ENCODE peak calls at places on chromosomes 6 and 20, in ten cellular contexts. I, Q, K, J, Y, E, O, B, T and R are unnamed samples.

GRCh38 chr6:110355031-110355430 is 3.1 kb downstream of the METTL24 start:
- DNase-seq in I (no peak), Q (no peak), K (no peak), J (no peak), Y (no peak), E (no peak), O (no peak), B (no peak), T (no peak), R (no peak)

GRCh38 chr6:35064508-35065440 is 76.4 kb downstream of the TCP11 start:
- DNase-seq in I (peak), Q (no peak), K (no peak), J (no peak), Y (no peak), E (no peak), O (no peak), B (no peak), T (no peak), R (no peak)

GRCh38 chr20:10408427-10408826 is 25.6 kb downstream of the MKKS start:
- DNase-seq in I (no peak), Q (no peak), K (no peak), J (no peak), Y (no peak), E (no peak), O (no peak), B (no peak), T (no peak), R (no peak)

GRCh38 chr20:36153754-36154695 is 515 bp upstream of the EPB41L1 start:
- DNase-seq in I (peak), Q (no peak), K (peak), J (peak), Y (peak), E (peak), O (peak), B (peak), T (peak), R (peak)

GRCh38 chr6:116779569-116780164 is 14.1 kb upstream of the FAM162B start:
- DNase-seq in I (no peak), Q (no peak), K (no peak), J (peak), Y (no peak), E (no peak), O (no peak), B (no peak), T (peak), R (no peak)

GRCh38 chr20:48901326-48901725 is 20.2 kb upstream of the ARFGEF2 start:
- DNase-seq in I (no peak), Q (no peak), K (no peak), J (no peak), Y (no peak), E (no peak), O (no peak), B (no peak), T (no peak), R (no peak)

GRCh38 chr6:80457044-80457933 is 350.8 kb downstream of the BCKDHB start:
- DNase-seq in I (peak), Q (no peak), K (no peak), J (peak), Y (peak), E (peak), O (peak), B (peak), T (peak), R (peak)

GRCh38 chr20:24996449-24997195 is 4.1 kb upstream of the APMAP start:
- DNase-seq in I (no peak), Q (no peak), K (no peak), J (no peak), Y (no peak), E (no peak), O (no peak), B (no peak), T (no peak), R (no peak)

GRCh38 chr6:73079611-73079955 is 145.7 kb downstream of the KHDC1L start:
- DNase-seq in I (no peak), Q (no peak), K (no peak), J (no peak), Y (no peak), E (no peak), O (no peak), B (no peak), T (peak), R (no peak)

DNA sequence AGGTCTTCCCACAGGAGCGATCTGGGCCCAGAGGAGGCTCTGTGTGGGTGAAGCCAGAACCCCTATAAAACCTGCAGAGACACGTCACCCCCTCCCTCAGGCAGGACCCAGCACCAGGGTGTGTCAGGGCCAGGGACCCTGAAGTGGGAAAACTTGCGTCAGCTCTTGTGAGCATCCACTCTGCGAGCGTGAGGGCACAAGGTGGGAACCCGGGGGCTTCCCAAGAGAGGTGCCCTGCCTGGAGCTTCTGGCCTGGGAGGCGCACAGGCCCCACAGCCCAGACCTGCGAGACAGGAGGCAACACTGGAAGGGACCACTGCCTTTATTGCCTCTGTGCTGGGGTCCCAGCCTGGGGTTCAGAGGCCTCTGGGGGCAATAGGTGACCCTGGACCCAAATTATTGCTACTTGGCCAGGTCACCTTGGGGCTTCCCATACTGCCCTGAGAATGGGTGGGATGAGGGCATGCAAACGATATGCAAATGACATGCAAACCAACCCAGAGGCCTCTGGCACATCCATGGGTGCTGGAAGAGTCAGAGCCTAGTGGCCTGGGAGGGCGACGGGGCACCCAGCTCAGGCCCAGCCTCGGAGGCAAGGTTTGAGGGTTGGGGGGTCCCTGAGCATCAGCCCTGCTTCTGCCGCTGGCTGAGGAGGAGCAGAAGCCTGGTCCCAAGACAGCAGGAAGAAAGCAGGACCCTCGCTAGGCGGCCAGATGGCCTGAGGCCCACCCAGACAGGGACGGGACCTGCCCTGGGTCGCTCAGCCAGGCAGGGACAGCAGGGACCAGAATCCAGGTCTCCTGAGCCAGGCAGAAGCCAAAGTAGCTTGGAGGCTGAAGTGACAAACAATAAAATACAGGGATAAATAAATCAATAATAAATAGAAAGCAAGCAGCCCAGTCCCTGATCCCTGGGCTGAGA is 5.1 kb upstream of the C20orf144 start:
- DNase-seq in I (no peak), Q (no peak), K (no peak), J (no peak), Y (no peak), E (no peak), O (no peak), B (no peak), T (no peak), R (no peak)
- TF ChIP-seq POLR2A in I (no peak), Q (no peak), K (no peak), J (no peak), Y (no peak), E (no peak), O (no peak), B (no peak), T (no peak), R (no peak)

DNA sequence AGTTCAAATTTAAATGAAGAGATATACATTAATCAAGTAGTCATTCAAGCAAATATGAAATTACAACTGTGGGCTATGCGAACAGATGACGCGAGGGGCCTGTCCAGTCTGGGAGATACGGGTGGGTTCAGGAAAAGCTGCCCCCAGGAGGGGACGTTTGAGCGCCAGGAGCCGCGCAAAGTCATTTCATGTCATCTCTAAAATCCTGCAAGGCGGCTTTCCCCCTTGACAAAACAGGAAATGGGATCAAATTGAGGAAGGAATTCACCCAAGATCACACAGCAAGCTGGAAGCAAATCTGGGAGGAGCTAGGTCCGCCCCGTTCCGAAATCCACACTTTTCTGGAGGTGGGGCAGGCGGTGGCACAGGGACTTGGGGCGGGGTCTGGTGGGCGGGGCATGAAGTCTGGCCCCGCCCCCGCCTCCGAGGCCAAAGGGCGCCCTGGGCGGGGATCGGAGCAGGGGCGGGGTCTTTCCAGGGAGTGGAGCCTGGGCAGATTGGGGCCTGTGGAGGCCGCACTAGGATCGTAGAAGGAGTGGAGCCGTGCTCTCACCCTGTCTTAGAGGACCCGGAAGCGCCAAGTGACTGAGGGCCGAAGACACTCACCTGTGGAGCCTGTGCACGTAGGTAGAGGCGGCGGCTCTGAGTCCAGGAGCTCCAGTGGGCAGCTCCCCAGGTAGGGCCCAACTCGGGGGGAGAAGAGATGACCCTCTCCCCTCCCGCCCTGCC is at the start of gene LPIN3:
- DNase-seq in I (peak), Q (peak), K (peak), J (peak), Y (peak), E (peak), O (peak), B (peak), T (peak), R (peak)
- TF ChIP-seq POLR2A in I (peak), Q (no peak), K (no peak), J (no peak), Y (peak), E (peak), O (no peak), B (peak), T (no peak), R (peak)

DNA sequence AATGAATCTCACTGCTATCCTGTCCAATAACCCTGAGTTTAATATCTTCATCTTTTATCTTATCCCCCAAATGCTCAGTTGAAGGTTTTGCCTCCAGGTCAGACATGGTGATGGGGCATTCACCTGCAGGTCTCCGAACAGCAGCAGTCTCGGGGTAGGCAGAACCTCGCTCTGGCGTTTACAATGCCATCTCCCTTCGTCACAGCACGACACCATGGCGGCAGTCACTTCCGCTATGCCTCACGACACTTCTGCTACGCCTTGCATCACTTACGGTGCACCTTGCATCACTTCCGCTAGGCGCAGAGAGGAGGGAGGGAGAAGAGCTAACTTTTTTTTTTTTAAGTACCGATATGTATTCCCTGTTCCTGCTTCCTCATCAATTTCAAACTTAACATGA is 194.9 kb downstream of the BCAS1 start:
- DNase-seq in I (no peak), Q (no peak), K (no peak), J (no peak), Y (no peak), E (no peak), O (no peak), B (no peak), T (no peak), R (no peak)
- TF ChIP-seq POLR2A in I (no peak), Q (no peak), K (no peak), J (no peak), Y (no peak), E (no peak), O (no peak), B (no peak), T (no peak), R (no peak)

GRCh38 chr20:46122516-46123481 is 4.7 kb downstream of the CD40 start:
- DNase-seq in I (no peak), Q (no peak), K (no peak), J (no peak), Y (no peak), E (no peak), O (no peak), B (no peak), T (no peak), R (no peak)

GRCh38 chr20:46122071-46122470 is 4.0 kb downstream of the CD40 start:
- DNase-seq in I (no peak), Q (no peak), K (no peak), J (peak), Y (no peak), E (no peak), O (no peak), B (no peak), T (peak), R (no peak)

GRCh38 chr20:46121531-46121930 is 3.4 kb downstream of the CD40 start:
- DNase-seq in I (no peak), Q (no peak), K (no peak), J (no peak), Y (no peak), E (no peak), O (no peak), B (no peak), T (no peak), R (no peak)

GRCh38 chr20:46126440-46127056 is 8.4 kb downstream of the CD40 start:
- DNase-seq in I (no peak), Q (no peak), K (no peak), J (no peak), Y (no peak), E (no peak), O (no peak), B (no peak), T (no peak), R (no peak)

DNA sequence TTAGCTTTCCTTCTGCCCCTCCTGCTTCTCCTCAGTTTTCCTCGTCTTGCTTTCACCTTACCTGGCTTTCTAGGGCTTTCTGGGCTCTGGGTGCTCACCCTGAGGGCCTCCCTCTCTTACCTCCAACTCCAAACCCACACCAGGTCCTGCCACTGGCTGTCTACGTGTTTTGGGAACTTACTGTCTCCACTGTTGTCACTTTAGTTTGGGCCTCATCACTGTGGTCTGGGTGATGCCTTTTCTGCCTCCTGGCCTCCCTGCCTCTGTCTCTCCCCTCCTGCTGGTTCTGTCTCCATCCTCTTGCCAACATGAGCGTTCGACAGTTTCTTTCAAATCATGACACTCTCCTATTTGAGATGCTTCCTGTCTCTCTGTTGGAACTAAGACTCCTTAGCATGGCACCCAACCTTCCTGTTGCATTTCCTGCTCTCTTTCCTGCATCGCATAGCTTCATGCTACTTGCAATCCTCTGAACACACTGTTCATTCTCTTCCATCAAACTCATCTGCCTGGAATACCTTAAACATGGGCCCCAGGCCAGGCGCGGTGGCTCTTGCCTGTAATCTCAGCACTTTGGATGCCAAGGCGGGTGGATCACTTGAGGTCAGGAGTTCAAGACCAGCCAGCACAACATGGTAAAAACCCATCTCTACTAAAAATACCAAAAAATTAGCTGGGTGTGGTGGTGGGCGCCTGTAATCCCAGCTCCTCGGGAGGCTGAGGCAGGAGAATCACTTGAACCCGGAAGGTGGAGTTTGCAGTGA is 5.5 kb downstream of the CD40 start:
- DNase-seq in I (no peak), Q (no peak), K (no peak), J (no peak), Y (no peak), E (no peak), O (no peak), B (no peak), T (no peak), R (no peak)
- TF ChIP-seq POLR2A in I (no peak), Q (no peak), K (no peak), J (no peak), Y (no peak), E (no peak), O (no peak), B (no peak), T (no peak), R (no peak)

GRCh38 chr6:89414215-89414614 is 2.1 kb upstream of the RRAGD start:
- DNase-seq in I (no peak), Q (no peak), K (no peak), J (no peak), Y (no peak), E (no peak), O (no peak), B (no peak), T (no peak), R (no peak)

GRCh38 chr6:89411019-89411268 is 1.1 kb downstream of the RRAGD start:
- DNase-seq in I (peak), Q (no peak), K (no peak), J (no peak), Y (no peak), E (no peak), O (peak), B (no peak), T (no peak), R (no peak)

GRCh38 chr6:89411269-89412070 is 603 bp downstream of the RRAGD start:
- DNase-seq in I (peak), Q (no peak), K (peak), J (no peak), Y (peak), E (peak), O (peak), B (peak), T (no peak), R (no peak)

GRCh38 chr6:89413006-89413400 is 930 bp upstream of the RRAGD start:
- DNase-seq in I (peak), Q (no peak), K (no peak), J (no peak), Y (no peak), E (no peak), O (peak), B (peak), T (no peak), R (no peak)

GRCh38 chr6:89412071-89413005 is at the start of gene RRAGD:
- DNase-seq in I (peak), Q (no peak), K (peak), J (no peak), Y (peak), E (peak), O (peak), B (peak), T (no peak), R (peak)
- TF ChIP-seq POLR2A in I (peak), Q (no peak), K (no peak), J (no peak), Y (no peak), E (peak), O (no peak), B (no peak), T (no peak), R (no peak)

GRCh38 chr20:63881451-63882226 is 13.3 kb upstream of the DNAJC5 start:
- DNase-seq in I (no peak), Q (no peak), K (no peak), J (no peak), Y (no peak), E (no peak), O (no peak), B (no peak), T (no peak), R (no peak)
- TF ChIP-seq POLR2A in I (no peak), Q (no peak), K (no peak), J (no peak), Y (no peak), E (no peak), O (no peak), B (no peak), T (no peak), R (no peak)

GRCh38 chr20:22584922-22585785 is 782 bp upstream of the FOXA2 start:
- DNase-seq in I (peak), Q (no peak), K (no peak), J (no peak), Y (no peak), E (no peak), O (no peak), B (no peak), T (no peak), R (no peak)
- TF ChIP-seq POLR2A in I (peak), Q (no peak), K (no peak), J (no peak), Y (no peak), E (no peak), O (no peak), B (no peak), T (no peak), R (no peak)

GRCh38 chr6:139587469-139587868 is 213.0 kb upstream of the CITED2 start:
- DNase-seq in I (no peak), Q (no peak), K (no peak), J (peak), Y (no peak), E (no peak), O (no peak), B (no peak), T (peak), R (no peak)

GRCh38 chr6:139590206-139590605 is 215.8 kb upstream of the CITED2 start:
- DNase-seq in I (peak), Q (no peak), K (no peak), J (no peak), Y (no peak), E (no peak), O (no peak), B (no peak), T (no peak), R (no peak)

GRCh38 chr6:139586273-139586672 is 211.8 kb upstream of the CITED2 start:
- DNase-seq in I (peak), Q (no peak), K (no peak), J (no peak), Y (no peak), E (no peak), O (no peak), B (no peak), T (no peak), R (no peak)

GRCh38 chr6:139588734-139589418 is 214.4 kb upstream of the CITED2 start:
- DNase-seq in I (no peak), Q (no peak), K (no peak), J (no peak), Y (no peak), E (no peak), O (no peak), B (no peak), T (peak), R (no peak)

GRCh38 chr6:139588076-139588639 is 213.7 kb upstream of the CITED2 start:
- DNase-seq in I (peak), Q (no peak), K (no peak), J (peak), Y (no peak), E (no peak), O (no peak), B (no peak), T (peak), R (no peak)
- TF ChIP-seq POLR2A in I (no peak), Q (no peak), K (no peak), J (no peak), Y (no peak), E (no peak), O (no peak), B (no peak), T (no peak), R (no peak)

DNA sequence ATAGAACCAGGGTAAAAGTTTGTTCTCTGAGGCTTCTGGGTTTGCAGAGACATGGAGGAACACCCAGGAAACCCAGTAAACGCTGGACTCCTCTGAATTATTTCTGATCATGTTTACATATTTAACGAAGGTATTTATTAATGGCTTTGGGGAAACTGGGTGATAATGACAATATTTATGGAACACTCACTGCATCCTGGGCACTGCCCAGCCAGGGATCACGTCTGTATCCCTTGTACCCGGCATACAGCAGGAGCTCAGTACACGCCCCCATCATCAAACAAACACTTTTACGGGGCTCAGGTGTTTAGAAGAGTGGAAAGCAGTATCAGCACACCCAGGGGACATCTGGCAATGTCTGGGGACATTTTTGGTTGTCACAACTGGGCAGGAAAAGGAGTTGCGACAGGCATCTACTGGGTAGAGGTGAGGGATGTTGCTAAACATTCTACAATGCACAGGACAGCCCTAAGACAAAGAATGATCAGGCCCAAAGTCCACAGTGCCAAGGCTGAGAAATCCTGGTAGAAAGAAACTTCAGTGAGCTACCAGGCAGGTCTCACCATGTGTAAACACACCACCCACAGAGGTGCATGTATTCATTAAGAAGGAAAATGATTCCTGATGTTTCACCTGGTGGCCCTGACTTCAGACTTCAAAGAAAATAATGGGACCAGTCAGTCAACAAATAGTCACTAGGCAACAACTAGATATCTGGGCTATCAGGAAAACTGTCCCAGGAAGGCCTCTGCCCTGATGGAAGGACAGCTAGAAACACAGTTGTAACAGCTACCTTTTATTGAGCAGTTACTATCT is 35.3 kb downstream of the ZMYND8 start:
- DNase-seq in I (no peak), Q (no peak), K (no peak), J (no peak), Y (no peak), E (no peak), O (no peak), B (peak), T (no peak), R (no peak)
- TF ChIP-seq POLR2A in I (no peak), Q (no peak), K (no peak), J (no peak), Y (no peak), E (no peak), O (no peak), B (no peak), T (no peak), R (no peak)